ENCODE peak calls at places on chromosomes 5 and 9, in nine cellular contexts. T, N, U, D, V, J, H, E and X are unnamed samples.

GRCh38 chr5:117999939-118000549 is 988.3 kb downstream of the DTWD2 start:
- DNase-seq in D (no peak), U (no peak), V (peak; percentile 1), J (no peak), H (no peak), E (no peak), N (no peak), T (no peak), X (no peak)

GRCh38 chr5:133734916-133735315 is 122.6 kb upstream of the FSTL4 start:
- DNase-seq in T (no peak), E (no peak), D (no peak), N (no peak), V (no peak), J (no peak), U (no peak), H (no peak), X (no peak)

GRCh38 chr5:66475731-66476130 is 120.5 kb upstream of the MAST4 start:
- DNase-seq in U (no peak), E (no peak), V (no peak), N (no peak), D (no peak), T (no peak), J (no peak), H (no peak), X (no peak)

GRCh38 chr5:65086234-65086886 is 317.6 kb downstream of the CWC27 start:
- DNase-seq in D (no peak), U (no peak), H (peak; percentile 26), T (no peak), J (no peak), E (peak; percentile 91), V (no peak), N (no peak), X (no peak)

GRCh38 chr9:94281101-94281500 is 22.0 kb downstream of the ZNF169 start:
- DNase-seq in D (no peak), J (no peak), T (no peak), E (no peak), H (no peak), U (no peak), V (no peak), N (no peak), X (no peak)

GRCh38 chr5:31763399-31763798 is 124.5 kb downstream of the PDZD2 start:
- DNase-seq in H (no peak), N (no peak), U (no peak), J (no peak), T (no peak), D (no peak), E (no peak), V (no peak), X (no peak)

GRCh38 chr5:40570408-40571129 is 109.1 kb upstream of the PTGER4 start:
- DNase-seq in N (peak; percentile 72), E (peak; percentile 68), D (peak; percentile 57), V (peak; percentile 72), T (no peak), J (peak; percentile 85), H (peak; percentile 82), U (no peak), X (no peak)

GRCh38 chr9:99235874-99236627 is 14.0 kb downstream of the SEC61B start:
- DNase-seq in U (no peak), N (no peak), H (no peak), E (no peak), V (no peak), T (no peak), D (peak; percentile 94), J (no peak), X (no peak)

GRCh38 chr5:116577064-116577788 is 2.6 kb upstream of the SEMA6A start:
- DNase-seq in J (no peak), N (no peak), V (no peak), E (no peak), D (no peak), U (peak; percentile 23), H (no peak), T (no peak), X (peak; percentile 39)

GRCh38 chr5:147188200-147189108 is 46.4 kb upstream of the STK32A start:
- DNase-seq in H (peak; percentile 75), D (peak; percentile 59), V (peak; percentile 78), E (peak; percentile 33), J (peak; percentile 75), U (peak; percentile 84), T (peak; percentile 42), N (peak; percentile 30), X (peak; percentile 82)

GRCh38 chr9:97759611-97760288 is 62.6 kb upstream of the XPA start:
- DNase-seq in H (no peak), U (no peak), V (no peak), J (peak; percentile 47), N (no peak), D (no peak), E (no peak), T (no peak), X (no peak)

GRCh38 chr5:124494540-124495116 is 251.8 kb downstream of the ZNF608 start:
- DNase-seq in H (peak; percentile 67), U (no peak), V (no peak), E (no peak), J (no peak), N (no peak), T (no peak), D (no peak), X (no peak)

GRCh38 chr5:179530069-179530998 is 20.0 kb upstream of the RUFY1 start:
- DNase-seq in J (peak; percentile 47), V (peak; percentile 48), H (no peak), T (no peak), N (peak; percentile 10), E (no peak), D (no peak), U (peak; percentile 68), X (peak; percentile 96)

GRCh38 chr5:172733179-172733973 is 37.6 kb downstream of the DUSP1 start:
- DNase-seq in T (no peak), U (peak; percentile 42), N (peak; percentile 98), D (no peak), E (peak; percentile 100), J (peak; percentile 99), H (no peak), V (peak; percentile 94), X (peak; percentile 96)

GRCh38 chr9:36250079-36250478 is 8.2 kb downstream of the GNE start:
- DNase-seq in D (no peak), V (no peak), H (no peak), E (peak; percentile 57), U (no peak), N (no peak), J (peak; percentile 23), T (no peak), X (no peak)

GRCh38 chr9:129007766-129008468 is 20.2 kb downstream of the SH3GLB2 start:
- DNase-seq in E (peak; percentile 32), V (no peak), H (peak; percentile 23), T (no peak), J (no peak), D (no peak), N (no peak), U (no peak), X (peak; percentile 25)
- H3K27ac ChIP-seq in E (no peak overlapping the region), V (no peak overlapping the region), H (no peak overlapping the region), T (no peak overlapping the region), J (no peak overlapping the region), D (no peak overlapping the region), N (no peak overlapping the region), U (no peak overlapping the region), X (no peak overlapping the region)

DNA sequence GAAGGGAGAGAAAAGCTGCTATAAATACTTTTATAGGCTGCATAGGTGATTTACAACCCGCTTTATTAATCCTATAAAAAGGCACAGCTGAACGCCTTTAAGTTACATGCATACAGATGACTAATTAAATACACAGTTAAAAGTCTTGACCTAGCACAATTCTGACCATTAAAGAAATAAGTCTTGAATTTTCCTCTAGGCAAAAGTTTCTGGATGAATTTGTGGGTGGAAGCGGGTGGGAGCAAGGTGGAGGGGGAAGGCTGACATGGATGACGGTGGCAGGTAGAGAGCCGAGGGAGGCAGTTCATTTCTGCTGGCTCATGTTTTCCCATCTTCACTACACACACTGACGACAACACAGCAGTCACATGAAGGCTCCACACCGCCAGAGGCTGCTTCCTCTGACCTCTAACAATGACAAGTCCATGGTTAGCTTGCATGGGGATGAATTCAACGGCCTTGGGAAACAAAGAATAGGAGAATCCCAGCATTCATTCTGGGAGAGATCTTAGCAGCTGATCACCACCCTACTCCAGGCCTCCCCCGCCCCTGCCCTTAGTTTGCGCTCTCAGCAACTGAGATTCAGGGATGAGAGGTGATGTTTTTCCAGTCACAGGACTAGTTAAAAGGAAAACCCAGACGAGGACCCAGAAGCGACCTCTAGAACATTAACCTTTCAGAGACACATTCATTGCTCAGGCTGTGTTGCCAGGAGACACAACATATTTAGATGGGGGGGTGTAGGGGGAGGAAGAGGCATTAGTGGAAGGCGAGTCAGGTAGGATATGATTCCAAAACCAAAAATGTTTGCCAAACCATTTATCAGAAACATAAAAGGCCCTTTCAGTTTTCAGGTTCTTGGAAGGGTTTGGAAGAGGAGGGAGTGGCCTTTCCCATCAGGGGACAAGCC is 329.4 kb downstream of the PIK3R1 start:
- DNase-seq in V (no peak), J (peak; percentile 65), N (no peak), E (peak; percentile 78), U (no peak), H (peak; percentile 53), T (no peak), D (no peak), X (peak; percentile 47)
- H2AFZ ChIP-seq in V (no peak overlapping the region), J (no peak overlapping the region), N (no peak overlapping the region), E (peak overlapping the region; percentile 45), U (no peak overlapping the region), H (no peak overlapping the region), T (no peak overlapping the region), D (no peak overlapping the region), X (no peak overlapping the region)

DNA sequence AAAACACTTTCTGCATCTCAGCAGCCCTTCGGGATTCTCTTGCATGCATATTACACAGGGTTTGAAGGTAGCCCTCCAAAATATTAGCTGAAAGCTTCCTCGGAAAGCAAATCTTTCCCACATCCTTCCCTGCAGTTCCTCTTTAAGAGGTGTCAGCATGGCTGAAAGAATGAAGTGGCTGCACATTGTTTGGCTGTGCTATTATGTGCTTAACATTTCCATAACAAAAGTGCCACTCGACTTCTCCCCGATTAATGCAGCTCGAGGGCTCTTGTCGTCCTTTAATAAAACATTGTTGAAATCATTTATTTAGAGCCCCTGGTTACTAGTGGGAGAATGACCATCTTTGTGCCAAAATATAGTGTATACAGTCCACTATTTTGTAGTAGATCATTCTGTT is 6.5 kb downstream of the GAS1 start:
- DNase-seq in N (no peak), V (no peak), E (no peak), U (peak; percentile 80), J (no peak), D (no peak), H (no peak), T (no peak), X (no peak)
- H3K36me3 ChIP-seq in N (no peaks in the 10 kb centered on the region), V (no peaks in the 10 kb centered on the region), E (no peaks in the 10 kb centered on the region), U (peaks cover 5% of the 10 kb centered on the region), J (no peaks in the 10 kb centered on the region), D (no peaks in the 10 kb centered on the region), H (no peaks in the 10 kb centered on the region), T (no peaks in the 10 kb centered on the region), X (no peaks in the 10 kb centered on the region)

DNA sequence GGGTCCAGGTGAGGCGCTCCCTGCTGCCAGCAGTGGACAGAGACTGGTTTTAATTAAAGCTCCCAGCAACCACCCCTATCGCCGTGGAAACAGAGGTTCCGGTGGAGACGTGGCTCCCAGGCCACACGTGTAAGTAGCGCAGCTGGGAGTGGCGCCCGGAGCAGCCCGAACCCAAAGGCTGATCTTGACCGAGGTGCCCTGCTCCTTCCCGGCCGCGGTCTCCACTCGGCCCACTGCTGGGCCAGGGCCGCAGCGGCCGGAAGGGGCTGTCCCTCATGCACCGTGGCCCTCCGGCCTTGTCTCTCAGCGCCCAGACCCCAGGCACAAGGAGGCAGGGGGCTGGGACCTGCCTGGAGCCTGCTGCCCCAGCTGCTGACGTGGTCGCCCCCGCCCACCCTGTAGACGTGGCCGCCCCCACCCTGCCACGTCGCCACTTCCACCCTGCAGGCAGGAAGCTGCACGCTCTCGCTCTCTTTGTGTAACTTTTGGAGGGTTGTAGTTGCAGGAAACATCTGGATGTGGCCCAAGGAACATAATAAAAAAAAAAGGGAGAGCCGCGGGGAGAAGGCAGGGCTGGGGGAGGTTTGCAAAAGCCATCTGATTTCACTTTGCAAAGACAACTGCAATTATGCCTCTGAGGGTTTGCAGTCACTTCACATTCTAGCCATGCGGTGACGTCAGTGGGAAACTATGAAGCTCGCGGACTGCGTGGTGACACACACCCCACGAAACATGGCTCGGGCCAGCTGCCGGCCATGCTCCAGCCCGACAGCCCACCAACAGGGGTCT is 129.9 kb downstream of the RXRA start:
- DNase-seq in H (peak; percentile 64), J (peak; percentile 99), N (peak; percentile 98), U (no peak), E (peak; percentile 73), T (peak; percentile 35), D (no peak), V (peak; percentile 98), X (peak; percentile 98)
- H3K27ac ChIP-seq in H (peak overlapping the region; percentile 41), J (peak overlapping the region; percentile 99), N (peak overlapping the region; percentile 97), U (no peak overlapping the region), E (no peak overlapping the region), T (no peak overlapping the region), D (no peak overlapping the region), V (peak overlapping the region; percentile 95), X (peak overlapping the region; percentile 100)